ENCODE peak calls at places on chromosomes 1 and 21, in ten cellular contexts. One of them, this sample, is unnamed.

GRCh38 chr1:230566481-230566880 is 75.8 kb upstream of the COG2 start:
- DNase-seq in activated T-cell treated with anti-CD3 and anti-CD28 coated beads for 1 hour: no peak
- DNase-seq in OCI-LY7: no peak
- DNase-seq in K562: no peak
- DNase-seq in epithelial cell of esophagus: no peak
- DNase-seq in RWPE2: no peak
- DNase-seq in retina: no peak
- DNase-seq in stimulated activated CD4-positive, alpha-beta T cell treated with anti-CD3 and anti-CD28 coated beads, Interleukin-15, amount 100 ng/mL, for 48 hours: no peak
- DNase-seq in effector CD8-positive, alpha-beta T cell: no peak
- DNase-seq in G401: no peak
- DNase-seq in this sample: no peak

GRCh38 chr1:85692730-85693314 is 15.4 kb downstream of the ZNHIT6 start:
- DNase-seq in stimulated activated CD4-positive, alpha-beta T cell treated with anti-CD3 and anti-CD28 coated beads, Interleukin-15, amount 100 ng/mL, for 48 hours: no peak
- DNase-seq in K562: peak
- DNase-seq in epithelial cell of esophagus: peak
- DNase-seq in activated T-cell treated with anti-CD3 and anti-CD28 coated beads for 1 hour: no peak
- DNase-seq in retina: no peak
- DNase-seq in effector CD8-positive, alpha-beta T cell: no peak
- DNase-seq in G401: peak
- DNase-seq in OCI-LY7: no peak
- DNase-seq in RWPE2: no peak
- DNase-seq in this sample: peak

GRCh38 chr21:35643176-35643575 is 417.1 kb downstream of the SETD4 start:
- DNase-seq in RWPE2: no peak
- DNase-seq in stimulated activated CD4-positive, alpha-beta T cell treated with anti-CD3 and anti-CD28 coated beads, Interleukin-15, amount 100 ng/mL, for 48 hours: no peak
- DNase-seq in epithelial cell of esophagus: peak
- DNase-seq in activated T-cell treated with anti-CD3 and anti-CD28 coated beads for 1 hour: no peak
- DNase-seq in retina: no peak
- DNase-seq in G401: no peak
- DNase-seq in OCI-LY7: no peak
- DNase-seq in effector CD8-positive, alpha-beta T cell: no peak
- DNase-seq in K562: no peak
- DNase-seq in this sample: no peak

GRCh38 chr1:228500143-228500736 is 13.1 kb downstream of the RNF187 start:
- DNase-seq in RWPE2: no peak
- DNase-seq in epithelial cell of esophagus: no peak
- DNase-seq in effector CD8-positive, alpha-beta T cell: no peak
- DNase-seq in K562: no peak
- DNase-seq in stimulated activated CD4-positive, alpha-beta T cell treated with anti-CD3 and anti-CD28 coated beads, Interleukin-15, amount 100 ng/mL, for 48 hours: no peak
- DNase-seq in activated T-cell treated with anti-CD3 and anti-CD28 coated beads for 1 hour: no peak
- DNase-seq in G401: no peak
- DNase-seq in OCI-LY7: peak
- DNase-seq in retina: no peak
- DNase-seq in this sample: no peak

GRCh38 chr1:110203021-110203661 is 7.0 kb upstream of the KCNC4 start:
- DNase-seq in retina: peak
- DNase-seq in epithelial cell of esophagus: peak
- DNase-seq in OCI-LY7: peak
- DNase-seq in activated T-cell treated with anti-CD3 and anti-CD28 coated beads for 1 hour: peak
- DNase-seq in G401: peak
- DNase-seq in RWPE2: no peak
- DNase-seq in stimulated activated CD4-positive, alpha-beta T cell treated with anti-CD3 and anti-CD28 coated beads, Interleukin-15, amount 100 ng/mL, for 48 hours: peak
- DNase-seq in K562: peak
- DNase-seq in effector CD8-positive, alpha-beta T cell: peak
- DNase-seq in this sample: peak

GRCh38 chr1:219898375-219898774 is 30.0 kb downstream of the SLC30A10 start:
- DNase-seq in RWPE2: no peak
- DNase-seq in epithelial cell of esophagus: no peak
- DNase-seq in OCI-LY7: no peak
- DNase-seq in stimulated activated CD4-positive, alpha-beta T cell treated with anti-CD3 and anti-CD28 coated beads, Interleukin-15, amount 100 ng/mL, for 48 hours: no peak
- DNase-seq in retina: no peak
- DNase-seq in K562: no peak
- DNase-seq in G401: no peak
- DNase-seq in activated T-cell treated with anti-CD3 and anti-CD28 coated beads for 1 hour: no peak
- DNase-seq in effector CD8-positive, alpha-beta T cell: no peak
- DNase-seq in this sample: no peak

GRCh38 chr1:94926365-94926914 is 470 bp downstream of the CNN3 start:
- DNase-seq in RWPE2: peak
- DNase-seq in activated T-cell treated with anti-CD3 and anti-CD28 coated beads for 1 hour: no peak
- DNase-seq in retina: peak
- DNase-seq in K562: no peak
- DNase-seq in OCI-LY7: no peak
- DNase-seq in epithelial cell of esophagus: peak
- DNase-seq in stimulated activated CD4-positive, alpha-beta T cell treated with anti-CD3 and anti-CD28 coated beads, Interleukin-15, amount 100 ng/mL, for 48 hours: no peak
- DNase-seq in G401: no peak
- DNase-seq in effector CD8-positive, alpha-beta T cell: no peak
- DNase-seq in this sample: no peak

GRCh38 chr21:36063375-36064084 is 3.2 kb upstream of the SETD4 start:
- DNase-seq in stimulated activated CD4-positive, alpha-beta T cell treated with anti-CD3 and anti-CD28 coated beads, Interleukin-15, amount 100 ng/mL, for 48 hours: no peak
- DNase-seq in RWPE2: no peak
- DNase-seq in activated T-cell treated with anti-CD3 and anti-CD28 coated beads for 1 hour: no peak
- DNase-seq in K562: no peak
- DNase-seq in epithelial cell of esophagus: no peak
- DNase-seq in retina: no peak
- DNase-seq in G401: no peak
- DNase-seq in effector CD8-positive, alpha-beta T cell: no peak
- DNase-seq in OCI-LY7: no peak
- DNase-seq in this sample: no peak

GRCh38 chr1:25797939-25798338 is 2.1 kb upstream of the SELENON start:
- DNase-seq in stimulated activated CD4-positive, alpha-beta T cell treated with anti-CD3 and anti-CD28 coated beads, Interleukin-15, amount 100 ng/mL, for 48 hours: peak
- DNase-seq in G401: no peak
- DNase-seq in RWPE2: no peak
- DNase-seq in epithelial cell of esophagus: peak
- DNase-seq in activated T-cell treated with anti-CD3 and anti-CD28 coated beads for 1 hour: no peak
- DNase-seq in OCI-LY7: peak
- DNase-seq in retina: no peak
- DNase-seq in K562: peak
- DNase-seq in effector CD8-positive, alpha-beta T cell: no peak
- DNase-seq in this sample: no peak

GRCh38 chr21:36129219-36129618 is 5.7 kb upstream of the CBR3 start:
- DNase-seq in OCI-LY7: no peak
- DNase-seq in retina: no peak
- DNase-seq in effector CD8-positive, alpha-beta T cell: no peak
- DNase-seq in G401: no peak
- DNase-seq in epithelial cell of esophagus: no peak
- DNase-seq in stimulated activated CD4-positive, alpha-beta T cell treated with anti-CD3 and anti-CD28 coated beads, Interleukin-15, amount 100 ng/mL, for 48 hours: no peak
- DNase-seq in RWPE2: peak
- DNase-seq in activated T-cell treated with anti-CD3 and anti-CD28 coated beads for 1 hour: no peak
- DNase-seq in K562: no peak
- DNase-seq in this sample: no peak

GRCh38 chr21:28018741-28019669 is 973.7 kb downstream of the LTN1 start:
- DNase-seq in activated T-cell treated with anti-CD3 and anti-CD28 coated beads for 1 hour: no peak
- DNase-seq in G401: no peak
- DNase-seq in effector CD8-positive, alpha-beta T cell: no peak
- DNase-seq in epithelial cell of esophagus: no peak
- DNase-seq in RWPE2: no peak
- DNase-seq in stimulated activated CD4-positive, alpha-beta T cell treated with anti-CD3 and anti-CD28 coated beads, Interleukin-15, amount 100 ng/mL, for 48 hours: no peak
- DNase-seq in K562: no peak
- DNase-seq in OCI-LY7: peak
- DNase-seq in retina: no peak
- DNase-seq in this sample: no peak

GRCh38 chr21:29873908-29874307 is 65.9 kb downstream of the GRIK1 start:
- DNase-seq in effector CD8-positive, alpha-beta T cell: no peak
- DNase-seq in activated T-cell treated with anti-CD3 and anti-CD28 coated beads for 1 hour: no peak
- DNase-seq in stimulated activated CD4-positive, alpha-beta T cell treated with anti-CD3 and anti-CD28 coated beads, Interleukin-15, amount 100 ng/mL, for 48 hours: no peak
- DNase-seq in RWPE2: no peak
- DNase-seq in G401: no peak
- DNase-seq in OCI-LY7: no peak
- DNase-seq in retina: no peak
- DNase-seq in K562: peak
- DNase-seq in epithelial cell of esophagus: no peak
- DNase-seq in this sample: no peak

GRCh38 chr1:34405266-34405959 is 228.7 kb downstream of the C1orf94 start:
- DNase-seq in K562: no peak
- DNase-seq in activated T-cell treated with anti-CD3 and anti-CD28 coated beads for 1 hour: no peak
- DNase-seq in stimulated activated CD4-positive, alpha-beta T cell treated with anti-CD3 and anti-CD28 coated beads, Interleukin-15, amount 100 ng/mL, for 48 hours: no peak
- DNase-seq in retina: no peak
- DNase-seq in effector CD8-positive, alpha-beta T cell: no peak
- DNase-seq in RWPE2: no peak
- DNase-seq in epithelial cell of esophagus: no peak
- DNase-seq in G401: no peak
- DNase-seq in OCI-LY7: no peak
- DNase-seq in this sample: no peak

GRCh38 chr1:205473966-205474365 is 18.1 kb upstream of the BLACAT1 start:
- DNase-seq in OCI-LY7: no peak
- DNase-seq in stimulated activated CD4-positive, alpha-beta T cell treated with anti-CD3 and anti-CD28 coated beads, Interleukin-15, amount 100 ng/mL, for 48 hours: no peak
- DNase-seq in activated T-cell treated with anti-CD3 and anti-CD28 coated beads for 1 hour: no peak
- DNase-seq in RWPE2: no peak
- DNase-seq in G401: no peak
- DNase-seq in effector CD8-positive, alpha-beta T cell: no peak
- DNase-seq in epithelial cell of esophagus: no peak
- DNase-seq in retina: no peak
- DNase-seq in K562: no peak
- DNase-seq in this sample: no peak

GRCh38 chr1:210340311-210340710 is 11.6 kb downstream of the HHAT start:
- DNase-seq in effector CD8-positive, alpha-beta T cell: no peak
- DNase-seq in retina: no peak
- DNase-seq in epithelial cell of esophagus: no peak
- DNase-seq in activated T-cell treated with anti-CD3 and anti-CD28 coated beads for 1 hour: no peak
- DNase-seq in G401: no peak
- DNase-seq in OCI-LY7: no peak
- DNase-seq in stimulated activated CD4-positive, alpha-beta T cell treated with anti-CD3 and anti-CD28 coated beads, Interleukin-15, amount 100 ng/mL, for 48 hours: no peak
- DNase-seq in K562: no peak
- DNase-seq in RWPE2: no peak
- DNase-seq in this sample: no peak

GRCh38 chr21:17441370-17441769 is 71.5 kb upstream of the CXADR start:
- DNase-seq in effector CD8-positive, alpha-beta T cell: no peak
- DNase-seq in OCI-LY7: no peak
- DNase-seq in K562: no peak
- DNase-seq in activated T-cell treated with anti-CD3 and anti-CD28 coated beads for 1 hour: no peak
- DNase-seq in retina: no peak
- DNase-seq in epithelial cell of esophagus: peak
- DNase-seq in RWPE2: no peak
- DNase-seq in stimulated activated CD4-positive, alpha-beta T cell treated with anti-CD3 and anti-CD28 coated beads, Interleukin-15, amount 100 ng/mL, for 48 hours: no peak
- DNase-seq in G401: no peak
- DNase-seq in this sample: no peak

GRCh38 chr1:79006564-79006963 is at the start of gene ADGRL4:
- DNase-seq in RWPE2: peak
- DNase-seq in epithelial cell of esophagus: peak
- DNase-seq in OCI-LY7: no peak
- DNase-seq in retina: peak
- DNase-seq in stimulated activated CD4-positive, alpha-beta T cell treated with anti-CD3 and anti-CD28 coated beads, Interleukin-15, amount 100 ng/mL, for 48 hours: no peak
- DNase-seq in K562: no peak
- DNase-seq in G401: no peak
- DNase-seq in activated T-cell treated with anti-CD3 and anti-CD28 coated beads for 1 hour: no peak
- DNase-seq in effector CD8-positive, alpha-beta T cell: no peak
- DNase-seq in this sample: peak